ENCODE peak calls at places on chromosomes 3 and 15, in eight cellular contexts. A is spleen; P is PC-3; N is A673; Q is stomach; E is lung; I is CD4-positive, alpha-beta T cell; F is HFF-Myc. G is an unnamed sample.

GRCh38 chr3:30577788-30578187 is 28.6 kb upstream of the TGFBR2 start:
- DNase-seq in F (no peak), I (no peak), N (no peak), Q (no peak), P (no peak), E (no peak), A (no peak), G (no peak)

GRCh38 chr15:79680721-79681120 is 216.1 kb downstream of the MTHFS start:
- DNase-seq in Q (no peak), F (peak), I (no peak), P (peak), E (no peak), A (no peak), N (peak), G (no peak)

GRCh38 chr3:50260027-50260941 is 8.7 kb upstream of the SEMA3B start:
- DNase-seq in Q (peak), P (peak), F (no peak), I (peak), A (peak), N (peak), E (peak), G (peak)

GRCh38 chr15:91124155-91124554 is 24.1 kb downstream of the SV2B start:
- DNase-seq in I (no peak), E (no peak), F (no peak), A (no peak), Q (no peak), N (no peak), P (no peak), G (no peak)

GRCh38 chr15:66024998-66025397 is 155.7 kb downstream of the RAB11A start:
- DNase-seq in Q (no peak), E (no peak), F (no peak), I (no peak), A (peak), N (no peak), P (peak), G (no peak)

GRCh38 chr3:114857281-114857680 is 289.8 kb downstream of the ZBTB20 start:
- DNase-seq in E (no peak), N (no peak), P (no peak), Q (no peak), F (no peak), A (no peak), I (no peak), G (no peak)

GRCh38 chr3:134619884-134620445 is 30.9 kb downstream of the KY start:
- DNase-seq in Q (peak), A (peak), E (no peak), N (no peak), F (no peak), I (no peak), P (no peak), G (no peak)

GRCh38 chr15:29322407-29322806 is 52.8 kb upstream of the NSMCE3 start:
- DNase-seq in I (no peak), F (no peak), E (no peak), Q (no peak), P (no peak), N (no peak), A (no peak), G (no peak)

GRCh38 chr15:53586815-53587214 is 172.6 kb downstream of the WDR72 start:
- DNase-seq in P (peak), F (no peak), I (no peak), A (no peak), N (peak), Q (peak), E (peak), G (no peak)

GRCh38 chr3:65873028-65873427 is 165.7 kb downstream of the MAGI1 start:
- DNase-seq in A (no peak), N (no peak), P (no peak), Q (no peak), F (no peak), E (no peak), I (no peak), G (no peak)

GRCh38 chr15:44066211-44066827 is 128.8 kb downstream of the FRMD5 start:
- DNase-seq in N (peak), F (peak), P (peak), E (peak), Q (peak), I (peak), A (no peak), G (no peak)

GRCh38 chr3:100047455-100048141 is 66.7 kb downstream of the FILIP1L start:
- DNase-seq in P (peak), Q (no peak), F (peak), E (no peak), N (no peak), I (no peak), A (no peak), G (no peak)

GRCh38 chr15:40782609-40783227 is 12.9 kb downstream of the C15orf62 start:
- DNase-seq in I (peak), N (peak), E (peak), Q (peak), P (peak), A (peak), F (no peak), G (no peak)

GRCh38 chr3:40930772-40931171 is 268.5 kb upstream of the CTNNB1 start:
- DNase-seq in F (no peak), N (no peak), P (no peak), Q (no peak), E (no peak), I (no peak), A (no peak), G (no peak)

GRCh38 chr3:155957412-155957880 is 87.0 kb downstream of the GMPS start:
- DNase-seq in N (no peak), P (no peak), E (no peak), I (no peak), A (no peak), Q (no peak), F (no peak), G (no peak)

GRCh38 chr15:70190296-70190695 is 92.6 kb upstream of the TLE3 start:
- DNase-seq in F (no peak), A (no peak), Q (no peak), I (no peak), N (no peak), E (no peak), P (no peak), G (no peak)

GRCh38 chr3:186414735-186415419 is 52.8 kb upstream of the DGKG start:
- DNase-seq in I (no peak), F (peak), E (no peak), N (no peak), Q (peak), A (no peak), P (peak), G (no peak)

GRCh38 chr3:170469151-170470062 is 50.7 kb downstream of the CLDN11 start:
- DNase-seq in N (peak), P (peak), F (peak), E (no peak), Q (no peak), I (no peak), A (no peak), G (no peak)

GRCh38 chr3:45795882-45796765 is at the start of gene SLC6A20:
- DNase-seq in N (no peak), F (no peak), Q (peak), E (no peak), I (no peak), A (no peak), P (no peak), G (peak)

GRCh38 chr15:71496336-71496955 is 313.9 kb upstream of the NR2E3 start:
- DNase-seq in E (no peak), F (no peak), Q (no peak), N (peak), A (no peak), I (no peak), P (peak), G (no peak)

GRCh38 chr3:47404955-47405790 is 24.4 kb downstream of the PTPN23 start:
- DNase-seq in I (no peak), F (no peak), N (no peak), E (no peak), A (no peak), P (no peak), Q (peak), G (no peak)

GRCh38 chr3:47283596-47284364 is 1.0 kb downstream of the KLHL18 start:
- DNase-seq in I (no peak), F (no peak), P (peak), A (peak), Q (no peak), N (peak), E (no peak), G (no peak)

GRCh38 chr3:196159952-196160804 is 51.0 kb downstream of the ZDHHC19 start:
- DNase-seq in I (no peak), Q (peak), A (peak), E (peak), N (no peak), F (no peak), P (peak), G (no peak)

GRCh38 chr15:91849749-91850161 is 3.8 kb upstream of the SLCO3A1 start:
- DNase-seq in A (no peak), N (peak), E (no peak), I (no peak), Q (no peak), P (peak), F (no peak), G (peak)

GRCh38 chr15:35181538-35181937 is 96.4 kb upstream of the NANOGP8 start:
- DNase-seq in I (no peak), Q (no peak), N (no peak), F (no peak), P (peak), A (no peak), E (no peak), G (no peak)

GRCh38 chr3:146160233-146160963 is 586 bp downstream of the PLOD2 start:
- DNase-seq in Q (peak), F (peak), E (peak), A (no peak), I (no peak), P (peak), N (peak), G (peak)

DNA sequence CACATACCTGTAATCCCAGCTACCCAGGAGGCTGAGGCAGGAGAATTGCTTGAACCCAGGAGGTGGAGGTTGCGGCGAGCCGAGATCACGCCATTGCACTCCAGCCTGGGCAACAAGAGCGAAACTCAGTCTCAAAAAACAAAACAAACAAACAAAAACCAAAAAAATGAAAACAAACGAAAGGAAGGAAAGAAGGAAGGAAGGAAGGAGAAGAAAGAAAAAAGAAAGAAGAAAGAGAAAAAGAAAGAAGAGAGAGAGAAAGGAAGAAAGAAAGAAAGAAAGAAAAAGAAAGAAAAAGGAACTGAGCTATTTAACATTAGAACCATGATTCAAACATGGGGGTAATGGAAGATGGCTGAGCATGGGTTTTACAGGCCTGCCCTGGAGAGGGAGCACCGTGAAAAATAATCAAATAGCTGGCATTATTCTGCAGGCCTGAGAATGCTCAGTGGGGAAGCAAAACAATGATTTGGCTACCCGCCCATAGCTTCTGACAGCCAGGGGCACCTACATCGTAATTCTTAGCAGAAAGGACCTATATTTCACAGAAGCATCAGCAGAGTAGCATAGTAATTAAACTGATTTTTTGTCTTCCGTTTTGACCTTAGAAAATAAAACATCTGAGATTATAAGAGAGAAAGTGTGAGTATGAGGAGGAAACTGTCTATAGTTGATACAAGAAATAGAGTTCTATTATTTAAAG is 37.7 kb downstream of the BFSP2 start:
- DNase-seq in N (peak), A (no peak), E (no peak), Q (no peak), P (no peak), F (no peak), I (no peak), G (no peak)
- TF ChIP-seq CTCF in N (no peak), A (peak), E (no peak), Q (no peak), P (peak), F (peak), I (no peak), G (peak)

GRCh38 chr3:125191730-125192129 is 20.8 kb downstream of the SLC12A8 start:
- DNase-seq in F (no peak), Q (no peak), A (no peak), I (no peak), P (no peak), N (no peak), E (no peak), G (no peak)

GRCh38 chr3:125191256-125191655 is 21.3 kb downstream of the SLC12A8 start:
- DNase-seq in N (no peak), Q (no peak), A (no peak), F (no peak), E (no peak), P (no peak), I (no peak), G (no peak)

GRCh38 chr3:125194061-125194848 is 18.3 kb downstream of the SLC12A8 start:
- DNase-seq in E (no peak), Q (no peak), F (no peak), A (no peak), I (no peak), P (no peak), N (no peak), G (peak)

GRCh38 chr3:125192190-125193035 is 20.1 kb downstream of the SLC12A8 start:
- DNase-seq in A (no peak), Q (no peak), E (no peak), P (no peak), F (no peak), I (no peak), N (no peak), G (no peak)

GRCh38 chr3:125194849-125195601 is 17.5 kb downstream of the SLC12A8 start:
- DNase-seq in E (no peak), A (no peak), I (no peak), N (no peak), F (peak), P (no peak), Q (no peak), G (peak)
- TF ChIP-seq CTCF in E (no peak), A (no peak), I (no peak), N (no peak), F (no peak), P (no peak), Q (no peak), G (no peak)

GRCh38 chr3:11271986-11272904 is at the start of gene ATG7:
- DNase-seq in E (peak), Q (peak), I (peak), A (peak), P (peak), N (peak), F (peak), G (peak)
- TF ChIP-seq CTCF in E (no peak), Q (no peak), I (no peak), A (peak), P (no peak), N (no peak), F (no peak), G (peak)

GRCh38 chr3:53426918-53427317 is 67.5 kb upstream of the CACNA1D start:
- DNase-seq in E (no peak), P (no peak), I (no peak), A (no peak), N (no peak), Q (no peak), F (no peak), G (no peak)
- TF ChIP-seq CTCF in E (no peak), P (no peak), I (no peak), A (no peak), N (no peak), Q (no peak), F (no peak), G (no peak)

GRCh38 chr3:71581451-71581980 is 2.0 kb downstream of the FOXP1 start:
- DNase-seq in F (no peak), N (no peak), Q (peak), E (peak), I (peak), A (peak), P (peak), G (peak)
- TF ChIP-seq CTCF in F (no peak), N (no peak), Q (no peak), E (no peak), I (no peak), A (no peak), P (no peak), G (no peak)

G was measured in osteocyte.